ENCODE peak calls at places on chromosomes 12 and 14, in four cellular contexts. K is right atrium auricular region, O is GM13976, P is IMR-90. C is an unnamed sample.
A peak's percentile ranks its signal among the peaks of the same experiment; 100 is the strongest.

GRCh38 chr12:91629440-91629839 is 446.8 kb upstream of the DCN start:
- DNase-seq in K (no peak), O (no peak), P (no peak), C (no peak)

GRCh38 chr12:32561931-32562341 is 117.2 kb upstream of the DNM1L start:
- DNase-seq in K (no peak), O (no peak), P (no peak), C (no peak)

GRCh38 chr14:92726135-92726932 is 22.1 kb downstream of the LGMN start:
- DNase-seq in K (peak; percentile 86), O (no peak), P (peak; percentile 89), C (no peak)

GRCh38 chr14:73825551-73826188 is 26.0 kb upstream of the PTGR2 start:
- DNase-seq in K (peak; percentile 96), O (peak; percentile 84), P (peak; percentile 78), C (peak; percentile 78)

GRCh38 chr14:24289649-24290283 is 9.8 kb downstream of the DHRS1 start:
- DNase-seq in K (no peak), O (peak; percentile 64), P (no peak), C (no peak)

GRCh38 chr12:94941440-94941862 is 62.0 kb downstream of the NDUFA12 start:
- DNase-seq in K (peak; percentile 92), O (no peak), P (peak; percentile 79), C (peak; percentile 20)

GRCh38 chr14:93114068-93114710 is 1.5 kb downstream of the ITPK1 start:
- DNase-seq in K (no peak), O (no peak), P (no peak), C (peak; percentile 34)

GRCh38 chr14:36224176-36224575 is 47.7 kb upstream of the PTCSC3 start:
- DNase-seq in K (no peak), O (no peak), P (no peak), C (no peak)

GRCh38 chr12:26056335-26056734 is 68.5 kb downstream of the BHLHE41 start:
- DNase-seq in K (no peak), O (no peak), P (peak; percentile 59), C (no peak)

GRCh38 chr12:2884810-2885209 is 5.9 kb upstream of the TULP3 start:
- DNase-seq in K (no peak), O (no peak), P (no peak), C (no peak)

GRCh38 chr12:53207042-53207441 is at the start of gene ITGB7:
- DNase-seq in K (no peak), O (peak; percentile 77), P (no peak), C (peak; percentile 78)

GRCh38 chr12:96093543-96094196 is 58.3 kb upstream of the LTA4H start:
- DNase-seq in K (no peak), O (no peak), P (no peak), C (no peak)

GRCh38 chr12:96094201-96094600 is 58.8 kb upstream of the LTA4H start:
- DNase-seq in K (no peak), O (no peak), P (no peak), C (no peak)

DNA sequence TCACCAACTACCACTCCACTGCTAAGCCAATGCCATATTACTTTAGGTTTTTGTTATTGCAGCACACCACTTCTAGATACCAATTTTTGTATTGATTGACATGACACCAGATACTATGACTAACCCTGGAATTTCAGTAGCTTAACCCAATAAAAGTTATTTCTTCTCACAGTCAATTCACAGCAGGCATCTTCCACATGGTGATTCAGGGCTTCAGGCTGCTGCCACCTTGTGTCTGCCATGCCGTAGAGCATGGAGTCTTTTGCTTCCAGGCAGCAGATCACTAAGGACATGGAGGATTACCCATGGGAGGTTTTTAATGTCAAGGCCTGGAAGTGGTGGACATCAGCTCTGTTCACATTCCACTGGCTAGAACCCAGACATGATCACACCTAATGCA is 56.4 kb upstream of the LTA4H start:
- DNase-seq in K (no peak), O (no peak), P (no peak), C (no peak)
- TF ChIP-seq CTCF in K (no peak), O (no peak), P (no peak), C (no peak)

GRCh38 chr12:1517007-1517406 is 77.4 kb downstream of the FBXL14 start:
- DNase-seq in K (no peak), O (no peak), P (peak; percentile 82), C (no peak)
- TF ChIP-seq CTCF in K (no peak), O (peak; percentile 52), P (peak; percentile 43), C (peak; percentile 63)

DNA sequence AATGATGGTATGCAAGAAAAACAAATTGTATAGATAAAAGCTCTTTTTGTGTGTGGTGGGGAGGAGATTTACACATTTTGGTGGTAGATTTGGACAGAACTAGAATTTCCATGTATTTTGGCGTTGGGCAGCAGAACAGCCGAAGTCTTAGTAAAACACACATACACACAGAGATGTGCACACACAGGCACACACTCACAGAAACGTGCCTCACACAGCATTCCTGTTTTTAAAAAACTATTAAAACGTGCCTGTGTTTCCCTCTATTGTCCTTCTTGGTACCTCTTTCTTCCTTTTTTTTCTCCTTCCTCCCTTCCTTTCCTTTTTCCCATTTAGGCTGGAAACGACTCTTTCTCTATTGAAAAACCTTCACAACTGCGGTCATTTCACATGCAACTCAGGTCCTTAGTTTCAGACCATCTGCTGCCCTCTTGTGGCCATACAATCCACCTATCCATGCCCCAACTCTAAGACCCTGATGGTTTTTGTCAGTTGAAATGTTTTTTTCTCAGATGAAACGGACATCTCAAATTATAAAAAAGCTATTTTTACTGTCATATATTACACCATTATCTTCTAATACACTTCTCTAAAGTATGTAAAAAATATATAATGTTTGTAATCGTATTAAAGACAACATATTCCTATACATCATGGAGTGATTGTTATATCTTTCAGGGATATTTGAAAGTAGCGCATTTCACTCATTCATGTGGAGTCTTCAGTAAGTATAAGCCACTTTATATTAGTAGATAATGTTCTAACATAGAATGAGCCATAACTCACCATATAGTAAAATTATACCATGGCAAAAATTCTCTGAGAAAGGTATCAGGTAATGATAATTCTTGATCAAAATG is 386.7 kb upstream of the NOVA1 start:
- DNase-seq in K (peak; percentile 63), O (no peak), P (peak; percentile 31), C (no peak)
- TF ChIP-seq CTCF in K (peak; percentile 36), O (peak; percentile 28), P (peak; percentile 52), C (peak; percentile 73)

DNA sequence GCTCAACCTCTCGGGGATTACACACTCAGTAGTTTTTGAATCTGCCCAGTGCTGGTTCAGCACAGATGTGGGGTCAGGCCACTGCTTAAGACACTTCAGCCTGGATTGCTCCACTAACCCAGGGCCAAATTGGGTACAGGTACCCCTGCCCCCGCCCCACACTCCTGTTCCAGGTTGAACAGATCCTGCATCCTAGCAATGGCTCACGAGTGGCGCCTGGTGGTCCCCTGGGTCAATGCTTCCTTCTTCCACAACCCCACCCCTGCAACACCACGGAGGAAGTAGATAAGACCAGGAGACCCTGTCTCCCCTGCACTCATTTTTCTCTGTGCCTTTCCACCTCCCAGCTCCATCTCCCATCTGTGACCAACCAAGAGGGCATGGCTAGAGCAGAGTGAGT is 108.4 kb downstream of the ESRRB start:
- DNase-seq in K (no peak), O (no peak), P (no peak), C (no peak)
- TF ChIP-seq CTCF in K (no peak), O (no peak), P (no peak), C (peak; percentile 13)

GRCh38 chr14:63045234-63045611 is at the start of gene KCNH5:
- DNase-seq in K (no peak), O (peak; percentile 51), P (peak; percentile 46), C (peak; percentile 57)
- TF ChIP-seq CTCF in K (no peak), O (no peak), P (no peak), C (no peak)

DNA sequence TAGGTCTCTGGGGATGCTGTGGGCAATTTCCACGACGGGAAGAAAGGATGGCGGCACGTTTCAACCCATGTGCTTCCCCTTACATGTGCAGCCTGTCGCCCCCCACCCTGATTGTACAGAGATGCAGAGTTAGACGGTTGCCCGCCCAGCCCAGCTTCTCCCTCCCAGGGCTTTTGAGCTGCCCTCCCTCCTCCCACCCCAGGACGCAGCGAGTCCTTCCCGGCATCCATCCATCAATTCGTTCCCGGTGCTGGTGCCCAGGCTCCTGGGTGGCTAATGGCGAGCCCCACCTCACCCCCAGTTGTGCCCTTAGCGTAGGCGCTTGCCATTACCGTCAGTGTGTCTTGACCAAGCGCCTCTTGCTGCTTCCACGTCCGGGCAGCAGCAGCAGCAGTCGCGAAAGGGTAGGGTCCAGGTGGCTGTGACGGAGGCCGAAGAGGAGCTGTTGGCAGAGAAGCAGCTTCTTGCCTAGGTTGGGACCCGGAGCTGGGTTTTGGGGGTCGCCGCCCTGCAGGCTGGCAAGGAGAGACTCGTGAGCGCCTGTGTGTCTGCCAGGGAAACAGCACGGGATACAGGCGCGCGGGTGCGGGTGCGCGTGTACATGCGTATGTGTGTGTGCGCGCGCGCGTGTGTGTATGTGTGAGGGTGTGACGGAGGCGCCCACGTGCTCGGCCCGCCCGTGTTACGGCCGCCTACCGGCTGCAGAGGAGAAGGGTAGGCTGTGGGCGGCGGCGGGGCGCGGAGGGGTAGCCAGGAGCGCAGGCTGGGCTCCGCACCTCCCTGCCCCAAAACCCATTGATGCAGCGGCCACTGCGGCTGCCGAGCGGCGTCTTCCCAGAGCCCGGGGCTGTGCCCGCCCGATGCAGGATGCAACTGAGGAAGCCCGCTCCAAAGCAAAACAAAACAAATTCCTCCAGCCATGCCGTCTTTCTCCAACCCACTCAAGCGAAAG is at the start of gene SLC6A15:
- DNase-seq in K (no peak), O (peak; percentile 23), P (peak; percentile 46), C (peak; percentile 33)
- TF ChIP-seq CTCF in K (no peak), O (no peak), P (peak; percentile 31), C (no peak)

GRCh38 chr12:13135336-13136178 is 32.1 kb upstream of the GSG1 start:
- DNase-seq in K (peak; percentile 78), O (no peak), P (peak; percentile 83), C (no peak)
- TF ChIP-seq CTCF in K (no peak), O (no peak), P (peak; percentile 42), C (no peak)

DNA sequence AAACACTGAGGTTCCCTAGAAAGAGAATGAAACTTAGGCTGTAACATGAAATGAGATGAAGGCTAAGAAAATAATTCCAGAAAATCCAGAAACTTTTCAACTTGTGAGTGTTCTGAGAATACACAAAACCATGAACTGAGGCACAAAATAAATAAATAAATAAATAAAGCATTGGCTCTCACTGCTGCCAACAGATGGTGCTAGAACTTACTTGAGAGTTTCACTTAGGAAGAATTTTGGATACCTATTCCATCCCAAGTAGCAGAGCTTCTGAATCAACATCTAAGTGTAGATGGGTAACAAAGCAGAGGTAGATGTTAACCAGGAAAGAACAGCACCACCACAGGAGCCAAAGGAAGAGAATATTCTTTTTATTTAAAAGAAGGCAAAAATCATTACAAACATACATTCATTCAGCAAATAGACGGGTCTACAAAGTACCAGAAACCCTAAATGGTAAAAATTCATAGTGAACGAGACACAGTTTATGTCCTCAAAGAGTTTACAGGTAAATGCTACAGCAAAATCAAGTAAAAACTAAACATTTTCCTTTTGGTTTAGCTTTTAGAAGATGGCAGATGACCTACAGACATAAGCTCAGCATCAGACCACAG is 16.7 kb downstream of the EPS8 start:
- DNase-seq in K (no peak), O (no peak), P (peak; percentile 29), C (no peak)
- TF ChIP-seq CTCF in K (peak; percentile 16), O (peak; percentile 22), P (peak; percentile 47), C (peak; percentile 17)

DNA sequence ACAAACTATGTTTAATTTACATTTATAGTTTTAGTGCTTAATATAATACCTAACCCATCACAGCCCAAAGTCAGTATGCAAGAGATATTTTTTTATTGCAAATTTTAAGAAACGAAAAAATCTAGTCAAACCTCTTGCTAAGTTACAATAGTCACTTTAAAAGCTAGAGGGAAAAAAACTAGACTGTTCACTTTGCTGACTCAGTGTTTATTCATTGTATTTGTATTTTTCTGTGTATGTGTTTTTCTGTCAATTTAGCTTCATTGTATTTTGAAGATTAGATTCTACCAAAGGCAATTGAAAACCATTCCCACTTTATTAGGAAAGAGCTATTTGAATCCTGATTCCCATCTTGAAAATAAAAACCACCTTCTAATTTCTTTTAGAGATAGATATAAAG is 891.5 kb downstream of the SLC16A7 start:
- DNase-seq in K (no peak), O (no peak), P (no peak), C (no peak)
- TF ChIP-seq CTCF in K (no peak), O (no peak), P (no peak), C (no peak)

GRCh38 chr12:108373111-108373510 is 34.0 kb upstream of the CMKLR1 start:
- DNase-seq in K (no peak), O (no peak), P (no peak), C (no peak)
- TF ChIP-seq CTCF in K (no peak), O (no peak), P (no peak), C (peak; percentile 28)

C was measured in GM13977.